ENCODE peak calls at places on chromosomes 11 and 22, in ten cellular contexts. One of them, this sample, is unnamed.
A peak's percentile ranks its signal among the peaks of the same experiment; 100 is the strongest.

GRCh38 chr11:72040497-72041363 is 39.6 kb downstream of the NUMA1 start:
- DNase-seq in GM23338: peak; percentile 74
- DNase-seq in sigmoid colon: peak; percentile 99
- DNase-seq in spleen: peak; percentile 93
- DNase-seq in stomach: peak; percentile 97
- DNase-seq in suprapubic skin: peak; percentile 97
- DNase-seq in endothelial cell of umbilical vein: peak; percentile 96
- DNase-seq in HL-60: peak; percentile 75
- DNase-seq in K562: peak; percentile 88
- DNase-seq in transverse colon: peak; percentile 95
- DNase-seq in this sample: no peak

GRCh38 chr22:30333707-30334087 is 7.0 kb upstream of the TBC1D10A start:
- DNase-seq in GM23338: no peak
- DNase-seq in sigmoid colon: no peak
- DNase-seq in spleen: no peak
- DNase-seq in stomach: no peak
- DNase-seq in suprapubic skin: no peak
- DNase-seq in endothelial cell of umbilical vein: no peak
- DNase-seq in HL-60: no peak
- DNase-seq in K562: no peak
- DNase-seq in transverse colon: no peak
- DNase-seq in this sample: no peak

GRCh38 chr22:44406581-44407403 is 91.2 kb downstream of the RTL6 start:
- DNase-seq in GM23338: peak; percentile 56
- DNase-seq in sigmoid colon: peak; percentile 22
- DNase-seq in spleen: peak; percentile 43
- DNase-seq in stomach: no peak
- DNase-seq in suprapubic skin: peak; percentile 44
- DNase-seq in endothelial cell of umbilical vein: no peak
- DNase-seq in HL-60: no peak
- DNase-seq in K562: no peak
- DNase-seq in transverse colon: no peak
- DNase-seq in this sample: no peak

GRCh38 chr11:208917-209260 is 1.4 kb downstream of the RIC8A start:
- DNase-seq in GM23338: no peak
- DNase-seq in sigmoid colon: no peak
- DNase-seq in spleen: no peak
- DNase-seq in stomach: no peak
- DNase-seq in suprapubic skin: peak; percentile 84
- DNase-seq in endothelial cell of umbilical vein: peak; percentile 9
- DNase-seq in HL-60: no peak
- DNase-seq in K562: no peak
- DNase-seq in transverse colon: no peak
- DNase-seq in this sample: no peak

GRCh38 chr11:114440121-114440860 is 1.0 kb downstream of the REXO2 start:
- DNase-seq in GM23338: peak; percentile 22
- DNase-seq in sigmoid colon: no peak
- DNase-seq in spleen: no peak
- DNase-seq in stomach: no peak
- DNase-seq in suprapubic skin: no peak
- DNase-seq in endothelial cell of umbilical vein: no peak
- DNase-seq in HL-60: no peak
- DNase-seq in K562: no peak
- DNase-seq in transverse colon: no peak
- DNase-seq in this sample: no peak

GRCh38 chr11:65870307-65870658 is 2.3 kb downstream of the EFEMP2 start:
- DNase-seq in GM23338: no peak
- DNase-seq in sigmoid colon: no peak
- DNase-seq in spleen: peak; percentile 80
- DNase-seq in stomach: no peak
- DNase-seq in suprapubic skin: no peak
- DNase-seq in endothelial cell of umbilical vein: no peak
- DNase-seq in HL-60: no peak
- DNase-seq in K562: no peak
- DNase-seq in transverse colon: no peak
- DNase-seq in this sample: no peak

GRCh38 chr11:18844753-18845367 is 53.3 kb upstream of the PTPN5 start:
- DNase-seq in GM23338: peak; percentile 88
- DNase-seq in sigmoid colon: no peak
- DNase-seq in spleen: no peak
- DNase-seq in stomach: no peak
- DNase-seq in suprapubic skin: no peak
- DNase-seq in endothelial cell of umbilical vein: peak; percentile 29
- DNase-seq in HL-60: peak; percentile 8
- DNase-seq in K562: peak; percentile 47
- DNase-seq in transverse colon: no peak
- DNase-seq in this sample: no peak

GRCh38 chr11:118142809-118143208 is 9.8 kb downstream of the SCN4B start:
- DNase-seq in GM23338: no peak
- DNase-seq in sigmoid colon: peak; percentile 63
- DNase-seq in spleen: peak; percentile 82
- DNase-seq in stomach: no peak
- DNase-seq in suprapubic skin: peak; percentile 62
- DNase-seq in endothelial cell of umbilical vein: no peak
- DNase-seq in HL-60: peak; percentile 92
- DNase-seq in K562: peak; percentile 17
- DNase-seq in transverse colon: peak; percentile 22
- DNase-seq in this sample: no peak

GRCh38 chr11:125404136-125404810 is 91.8 kb downstream of the FEZ1 start:
- DNase-seq in GM23338: peak; percentile 70
- DNase-seq in sigmoid colon: no peak
- DNase-seq in spleen: peak; percentile 48
- DNase-seq in stomach: no peak
- DNase-seq in suprapubic skin: peak; percentile 50
- DNase-seq in endothelial cell of umbilical vein: no peak
- DNase-seq in HL-60: no peak
- DNase-seq in K562: no peak
- DNase-seq in transverse colon: no peak
- DNase-seq in this sample: no peak

GRCh38 chr11:1734571-1735081 is 15.8 kb downstream of the IFITM10 start:
- DNase-seq in GM23338: no peak
- DNase-seq in sigmoid colon: no peak
- DNase-seq in spleen: peak; percentile 54
- DNase-seq in stomach: no peak
- DNase-seq in suprapubic skin: no peak
- DNase-seq in endothelial cell of umbilical vein: no peak
- DNase-seq in HL-60: no peak
- DNase-seq in K562: no peak
- DNase-seq in transverse colon: no peak
- DNase-seq in this sample: no peak

GRCh38 chr11:63847363-63847762 is 8.5 kb downstream of the MARK2 start:
- DNase-seq in GM23338: peak; percentile 85
- DNase-seq in sigmoid colon: no peak
- DNase-seq in spleen: no peak
- DNase-seq in stomach: peak; percentile 83
- DNase-seq in suprapubic skin: no peak
- DNase-seq in endothelial cell of umbilical vein: no peak
- DNase-seq in HL-60: no peak
- DNase-seq in K562: no peak
- DNase-seq in transverse colon: no peak
- DNase-seq in this sample: no peak
- TF ChIP-seq POLR2AphosphoS5 in GM23338: no peak
- TF ChIP-seq POLR2AphosphoS5 in sigmoid colon: no peak
- TF ChIP-seq POLR2AphosphoS5 in spleen: no peak
- TF ChIP-seq POLR2AphosphoS5 in stomach: no peak
- TF ChIP-seq POLR2AphosphoS5 in suprapubic skin: no peak
- TF ChIP-seq POLR2AphosphoS5 in endothelial cell of umbilical vein: no peak
- TF ChIP-seq POLR2AphosphoS5 in HL-60: no peak
- TF ChIP-seq POLR2AphosphoS5 in K562: no peak
- TF ChIP-seq POLR2AphosphoS5 in transverse colon: no peak
- TF ChIP-seq POLR2AphosphoS5 in this sample: no peak

GRCh38 chr11:61834278-61835004 is 6.3 kb downstream of the FADS2 start:
- DNase-seq in GM23338: peak; percentile 80
- DNase-seq in sigmoid colon: no peak
- DNase-seq in spleen: peak; percentile 78
- DNase-seq in stomach: no peak
- DNase-seq in suprapubic skin: no peak
- DNase-seq in endothelial cell of umbilical vein: peak; percentile 88
- DNase-seq in HL-60: peak; percentile 53
- DNase-seq in K562: peak; percentile 98
- DNase-seq in transverse colon: no peak
- DNase-seq in this sample: peak; percentile 80
- TF ChIP-seq POLR2AphosphoS5 in GM23338: peak; percentile 24
- TF ChIP-seq POLR2AphosphoS5 in sigmoid colon: no peak
- TF ChIP-seq POLR2AphosphoS5 in spleen: no peak
- TF ChIP-seq POLR2AphosphoS5 in stomach: no peak
- TF ChIP-seq POLR2AphosphoS5 in suprapubic skin: no peak
- TF ChIP-seq POLR2AphosphoS5 in endothelial cell of umbilical vein: peak; percentile 81
- TF ChIP-seq POLR2AphosphoS5 in HL-60: peak; percentile 32
- TF ChIP-seq POLR2AphosphoS5 in K562: peak; percentile 82
- TF ChIP-seq POLR2AphosphoS5 in transverse colon: no peak
- TF ChIP-seq POLR2AphosphoS5 in this sample: peak; percentile 73

GRCh38 chr22:39515266-39516050 is 4.9 kb upstream of the ATF4 start:
- DNase-seq in GM23338: no peak
- DNase-seq in sigmoid colon: no peak
- DNase-seq in spleen: no peak
- DNase-seq in stomach: no peak
- DNase-seq in suprapubic skin: no peak
- DNase-seq in endothelial cell of umbilical vein: no peak
- DNase-seq in HL-60: no peak
- DNase-seq in K562: no peak
- DNase-seq in transverse colon: no peak
- DNase-seq in this sample: no peak

GRCh38 chr22:39519681-39520053 is 695 bp upstream of the ATF4 start:
- DNase-seq in GM23338: peak; percentile 77
- DNase-seq in sigmoid colon: peak; percentile 87
- DNase-seq in spleen: no peak
- DNase-seq in stomach: peak; percentile 62
- DNase-seq in suprapubic skin: peak; percentile 83
- DNase-seq in endothelial cell of umbilical vein: no peak
- DNase-seq in HL-60: peak; percentile 55
- DNase-seq in K562: peak; percentile 70
- DNase-seq in transverse colon: peak; percentile 69
- DNase-seq in this sample: no peak

GRCh38 chr22:39518996-39519680 is 1.2 kb upstream of the ATF4 start:
- DNase-seq in GM23338: no peak
- DNase-seq in sigmoid colon: no peak
- DNase-seq in spleen: no peak
- DNase-seq in stomach: no peak
- DNase-seq in suprapubic skin: no peak
- DNase-seq in endothelial cell of umbilical vein: no peak
- DNase-seq in HL-60: peak; percentile 57
- DNase-seq in K562: peak; percentile 62
- DNase-seq in transverse colon: peak; percentile 51
- DNase-seq in this sample: no peak

GRCh38 chr22:39518124-39518786 is 2.1 kb upstream of the ATF4 start:
- DNase-seq in GM23338: no peak
- DNase-seq in sigmoid colon: no peak
- DNase-seq in spleen: no peak
- DNase-seq in stomach: no peak
- DNase-seq in suprapubic skin: no peak
- DNase-seq in endothelial cell of umbilical vein: no peak
- DNase-seq in HL-60: no peak
- DNase-seq in K562: no peak
- DNase-seq in transverse colon: no peak
- DNase-seq in this sample: no peak

GRCh38 chr22:39517470-39517869 is 2.9 kb upstream of the ATF4 start:
- DNase-seq in GM23338: no peak
- DNase-seq in sigmoid colon: no peak
- DNase-seq in spleen: no peak
- DNase-seq in stomach: no peak
- DNase-seq in suprapubic skin: no peak
- DNase-seq in endothelial cell of umbilical vein: no peak
- DNase-seq in HL-60: no peak
- DNase-seq in K562: no peak
- DNase-seq in transverse colon: no peak
- DNase-seq in this sample: no peak
- TF ChIP-seq POLR2AphosphoS5 in GM23338: no peak
- TF ChIP-seq POLR2AphosphoS5 in sigmoid colon: no peak
- TF ChIP-seq POLR2AphosphoS5 in spleen: no peak
- TF ChIP-seq POLR2AphosphoS5 in stomach: no peak
- TF ChIP-seq POLR2AphosphoS5 in suprapubic skin: no peak
- TF ChIP-seq POLR2AphosphoS5 in endothelial cell of umbilical vein: no peak
- TF ChIP-seq POLR2AphosphoS5 in HL-60: no peak
- TF ChIP-seq POLR2AphosphoS5 in K562: no peak
- TF ChIP-seq POLR2AphosphoS5 in transverse colon: no peak
- TF ChIP-seq POLR2AphosphoS5 in this sample: no peak

DNA sequence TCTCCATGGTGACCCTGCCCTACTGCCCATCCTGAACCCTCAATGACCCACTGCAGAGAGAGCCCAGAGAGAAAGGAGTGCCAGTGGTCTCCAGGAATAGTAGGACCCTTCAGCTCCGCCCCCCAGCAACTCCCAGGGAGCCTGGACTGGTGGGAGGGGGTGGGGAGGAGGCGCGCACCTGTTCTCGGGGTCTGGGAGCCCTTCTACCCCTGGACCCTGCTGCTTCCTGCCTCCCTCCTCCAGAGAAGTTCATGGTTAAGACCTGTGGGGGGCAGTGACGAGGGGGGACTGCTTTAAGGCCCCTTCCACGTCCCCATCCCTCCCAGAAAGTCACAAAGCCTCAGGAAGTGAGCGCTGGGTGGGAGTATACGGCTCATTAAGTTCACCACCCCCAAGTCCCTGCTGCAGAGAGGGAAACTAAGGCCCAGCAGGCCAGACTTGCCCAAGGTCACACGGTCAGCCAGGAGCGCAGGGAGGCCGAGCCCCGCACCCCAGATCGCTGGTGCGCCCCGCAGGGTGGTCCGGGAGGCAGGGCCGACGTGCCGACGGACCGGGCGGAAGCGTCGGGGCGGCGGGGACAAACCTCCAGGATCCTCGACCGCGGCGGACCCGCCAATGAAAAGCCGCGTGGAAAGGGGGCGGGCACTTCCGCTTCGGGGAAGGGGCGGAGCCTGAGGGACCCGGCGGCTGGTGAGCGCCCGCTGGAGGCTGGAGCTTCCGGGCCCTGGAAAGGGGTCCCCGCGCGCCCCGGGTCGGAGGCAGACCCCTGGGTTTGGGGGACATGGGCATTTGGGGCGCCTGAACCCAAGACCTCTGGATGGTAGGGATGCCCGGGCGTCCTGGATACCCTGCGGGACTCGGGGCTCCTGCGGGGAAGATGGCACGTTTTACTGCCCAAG is at the start of the genes NUDT22 and TRPT1:
- DNase-seq in GM23338: peak; percentile 94
- DNase-seq in sigmoid colon: peak; percentile 96
- DNase-seq in spleen: peak; percentile 98
- DNase-seq in stomach: peak; percentile 95
- DNase-seq in suprapubic skin: peak; percentile 96
- DNase-seq in endothelial cell of umbilical vein: peak; percentile 83
- DNase-seq in HL-60: peak; percentile 92
- DNase-seq in K562: peak; percentile 94
- DNase-seq in transverse colon: peak; percentile 96
- DNase-seq in this sample: peak; percentile 96
- TF ChIP-seq POLR2AphosphoS5 in GM23338: peak; percentile 89
- TF ChIP-seq POLR2AphosphoS5 in sigmoid colon: peak; percentile 88
- TF ChIP-seq POLR2AphosphoS5 in spleen: peak; percentile 96
- TF ChIP-seq POLR2AphosphoS5 in stomach: peak; percentile 56
- TF ChIP-seq POLR2AphosphoS5 in suprapubic skin: peak; percentile 42
- TF ChIP-seq POLR2AphosphoS5 in endothelial cell of umbilical vein: peak; percentile 87
- TF ChIP-seq POLR2AphosphoS5 in HL-60: peak; percentile 58
- TF ChIP-seq POLR2AphosphoS5 in K562: peak; percentile 69
- TF ChIP-seq POLR2AphosphoS5 in transverse colon: peak; percentile 93
- TF ChIP-seq POLR2AphosphoS5 in this sample: peak; percentile 15

GRCh38 chr11:9840460-9841004 is 176.7 kb downstream of the SWAP70 start:
- DNase-seq in GM23338: no peak
- DNase-seq in sigmoid colon: no peak
- DNase-seq in spleen: no peak
- DNase-seq in stomach: no peak
- DNase-seq in suprapubic skin: no peak
- DNase-seq in endothelial cell of umbilical vein: no peak
- DNase-seq in HL-60: no peak
- DNase-seq in K562: no peak
- DNase-seq in transverse colon: no peak
- DNase-seq in this sample: no peak
- TF ChIP-seq POLR2AphosphoS5 in GM23338: no peak
- TF ChIP-seq POLR2AphosphoS5 in sigmoid colon: no peak
- TF ChIP-seq POLR2AphosphoS5 in spleen: no peak
- TF ChIP-seq POLR2AphosphoS5 in stomach: no peak
- TF ChIP-seq POLR2AphosphoS5 in suprapubic skin: no peak
- TF ChIP-seq POLR2AphosphoS5 in endothelial cell of umbilical vein: no peak
- TF ChIP-seq POLR2AphosphoS5 in HL-60: no peak
- TF ChIP-seq POLR2AphosphoS5 in K562: no peak
- TF ChIP-seq POLR2AphosphoS5 in transverse colon: no peak
- TF ChIP-seq POLR2AphosphoS5 in this sample: no peak

This sample was measured in GM12891.